ENCODE peak calls at places on chromosomes 6 and 20, in four cellular contexts. R is ovary; P is CD4-positive, alpha-beta memory T cell; H is GM23248. M is an unnamed sample.

GRCh38 chr20:325889-326644 is 715 bp downstream of the SOX12 start:
- DNase-seq in R (peak), P (peak), H (peak), M (peak)

GRCh38 chr20:45329497-45330319 is 18.5 kb downstream of the SDC4 start:
- DNase-seq in R (no peak), P (no peak), H (no peak), M (no peak)

GRCh38 chr6:156866181-156866862 is 89.1 kb downstream of the ARID1B start:
- DNase-seq in R (peak), P (no peak), H (no peak), M (no peak)

GRCh38 chr6:161228911-161229591 is 44.8 kb downstream of the AGPAT4 start:
- DNase-seq in R (no peak), P (no peak), H (peak), M (no peak)

GRCh38 chr20:62733250-62733842 is 24.7 kb downstream of the NTSR1 start:
- DNase-seq in R (no peak), P (no peak), H (no peak), M (no peak)

GRCh38 chr6:41462980-41463930 is 82.9 kb upstream of the FOXP4 start:
- DNase-seq in R (peak), P (no peak), H (peak), M (no peak)

GRCh38 chr6:110509617-110510231 is 33.3 kb upstream of the SLC22A16 start:
- DNase-seq in R (no peak), P (no peak), H (peak), M (no peak)

GRCh38 chr6:129114992-129115391 is 232.1 kb downstream of the LAMA2 start:
- DNase-seq in R (no peak), P (no peak), H (no peak), M (no peak)

GRCh38 chr6:39892490-39893129 is 41.7 kb downstream of the MOCS1 start:
- DNase-seq in R (peak), P (no peak), H (peak), M (no peak)

GRCh38 chr20:46683068-46683477 is 6.2 kb downstream of the TP53RK start:
- DNase-seq in R (no peak), P (no peak), H (no peak), M (no peak)

GRCh38 chr20:34343458-34344255 is 19.4 kb upstream of the ITCH start:
- DNase-seq in R (no peak), P (no peak), H (no peak), M (no peak)

GRCh38 chr20:34334654-34335407 is 28.2 kb upstream of the ITCH start:
- DNase-seq in R (no peak), P (no peak), H (no peak), M (no peak)

GRCh38 chr20:34333786-34334185 is 29.3 kb upstream of the ITCH start:
- DNase-seq in R (no peak), P (no peak), H (no peak), M (no peak)

GRCh38 chr20:34337544-34337943 is 25.5 kb upstream of the ITCH start:
- DNase-seq in R (no peak), P (no peak), H (no peak), M (no peak)

GRCh38 chr20:34337982-34338756 is 24.9 kb upstream of the ITCH start:
- DNase-seq in R (no peak), P (peak), H (no peak), M (no peak)
- H3K4me3 ChIP-seq in R (no peak), P (no peak), H (no peak), M (no peak)

GRCh38 chr20:50320005-50320909 is 129.6 kb downstream of the CEBPB start:
- DNase-seq in R (no peak), P (no peak), H (no peak), M (no peak)
- H3K4me3 ChIP-seq in R (peak), P (no peak), H (peak), M (no peak)

GRCh38 chr6:16619777-16620176 is 141.5 kb downstream of the ATXN1 start:
- DNase-seq in R (no peak), P (no peak), H (no peak), M (peak)

GRCh38 chr6:16619017-16619416 is 142.2 kb downstream of the ATXN1 start:
- DNase-seq in R (no peak), P (no peak), H (no peak), M (no peak)

GRCh38 chr6:16622193-16622592 is 139.1 kb downstream of the ATXN1 start:
- DNase-seq in R (no peak), P (no peak), H (no peak), M (no peak)

GRCh38 chr6:16623029-16623653 is 138.1 kb downstream of the ATXN1 start:
- DNase-seq in R (no peak), P (no peak), H (peak), M (no peak)

GRCh38 chr6:16621002-16621401 is 140.3 kb downstream of the ATXN1 start:
- DNase-seq in R (no peak), P (no peak), H (no peak), M (no peak)
- H3K4me3 ChIP-seq in R (no peak), P (no peak), H (no peak), M (no peak)

DNA sequence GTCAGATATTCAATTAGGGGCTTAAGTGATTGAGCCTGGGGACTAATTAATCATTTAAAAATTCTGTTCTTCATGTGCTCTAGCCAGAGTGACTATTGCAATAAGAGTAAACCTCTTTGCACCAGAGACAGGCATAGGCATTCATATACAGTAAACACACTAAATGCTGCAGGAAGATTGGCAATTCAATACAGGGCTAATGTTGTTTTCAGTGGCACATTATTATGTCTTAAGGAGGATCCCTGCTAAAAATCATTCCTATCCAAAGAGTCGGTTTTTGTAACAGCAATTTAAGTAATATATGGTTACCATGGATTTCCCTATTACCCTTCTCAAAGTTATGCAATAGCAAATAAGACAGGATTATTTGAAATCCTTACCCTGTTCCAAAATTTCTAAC is 1.3 kb downstream of the PDE7B start:
- DNase-seq in R (no peak), P (no peak), H (peak), M (no peak)
- H3K4me3 ChIP-seq in R (peak), P (no peak), H (peak), M (no peak)

GRCh38 chr6:36443498-36443844 is 671 bp downstream of the KCTD20 start:
- DNase-seq in R (no peak), P (no peak), H (peak), M (no peak)

GRCh38 chr6:36443951-36444428 is 1.2 kb downstream of the KCTD20 start:
- DNase-seq in R (no peak), P (no peak), H (peak), M (no peak)

GRCh38 chr6:36441307-36441894 is 1.3 kb downstream of the PXT1 start:
- DNase-seq in R (peak), P (peak), H (peak), M (peak)

GRCh38 chr6:36442671-36443497 is at the start of the genes KCTD20 and PXT1:
- DNase-seq in R (peak), P (peak), H (peak), M (peak)

DNA sequence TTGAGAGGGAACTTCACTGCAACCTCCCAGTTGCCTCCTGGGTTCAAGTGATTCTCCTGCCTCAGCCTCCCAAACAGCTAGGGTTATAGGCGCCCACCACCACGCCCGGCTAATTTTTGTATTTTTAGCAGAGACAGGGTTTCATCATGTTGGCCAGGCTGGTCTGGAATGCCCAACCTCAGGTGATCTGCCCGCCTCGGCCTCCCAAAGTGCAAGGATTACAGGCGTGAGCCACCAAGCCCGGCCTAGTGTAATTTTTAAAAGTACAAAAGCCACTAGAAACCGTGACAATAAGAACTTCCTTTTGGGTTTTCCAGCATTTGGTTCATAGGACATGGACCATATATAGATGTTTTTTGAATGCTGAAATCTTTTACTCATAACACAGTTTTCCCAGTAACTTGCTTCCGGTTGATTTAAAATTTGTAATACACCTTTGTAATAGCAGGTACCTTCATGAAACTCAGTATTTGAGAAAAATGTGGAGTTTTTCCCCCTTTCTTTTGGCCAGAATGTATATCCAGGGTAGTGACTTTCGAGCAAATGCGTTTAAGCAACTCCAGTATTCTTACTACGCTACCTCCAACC is 477 bp downstream of the PXT1 start:
- DNase-seq in R (no peak), P (no peak), H (no peak), M (no peak)
- H3K4me3 ChIP-seq in R (peak), P (peak), H (peak), M (peak)